ENCODE peak calls at places on chromosomes 7 and 10, in ten cellular contexts. O, G, C, I, L, J, K, S, F and Y are unnamed samples.

GRCh38 chr10:48794074-48794473 is 109.4 kb downstream of the WDFY4 start:
- DNase-seq in C (no peak), S (no peak), L (no peak), J (no peak), O (no peak), K (no peak), G (no peak), I (no peak), F (no peak), Y (no peak)

GRCh38 chr10:3074145-3074665 is 6.9 kb downstream of the PFKP start:
- DNase-seq in C (no peak), O (no peak), J (no peak), F (no peak), G (no peak), I (no peak), K (no peak), S (no peak), L (no peak), Y (no peak)

GRCh38 chr10:24208661-24209420 is at the start of gene KIAA1217:
- DNase-seq in J (no peak), L (peak), I (peak), G (peak), K (peak), S (no peak), O (peak), C (no peak), F (no peak), Y (no peak)

GRCh38 chr10:127055263-127055662 is 141.1 kb downstream of the INSYN2A start:
- DNase-seq in I (no peak), F (no peak), G (no peak), S (no peak), J (no peak), L (no peak), O (no peak), K (no peak), C (no peak), Y (no peak)

GRCh38 chr7:6257602-6258001 is 14.8 kb downstream of the CYTH3 start:
- DNase-seq in K (no peak), O (no peak), G (no peak), J (no peak), C (no peak), S (no peak), F (no peak), L (no peak), I (no peak), Y (no peak)

GRCh38 chr7:151120896-151121295 is 34.6 kb downstream of the AGAP3 start:
- DNase-seq in O (no peak), L (no peak), G (no peak), K (no peak), F (no peak), C (no peak), S (no peak), I (no peak), J (peak), Y (no peak)

GRCh38 chr10:129244298-129244697 is 222.7 kb upstream of the MGMT start:
- DNase-seq in O (no peak), C (no peak), I (no peak), K (no peak), F (no peak), L (no peak), J (no peak), G (no peak), S (no peak), Y (no peak)

GRCh38 chr7:155701972-155702544 is 57.6 kb downstream of the RBM33 start:
- DNase-seq in L (peak), F (peak), K (no peak), J (no peak), I (no peak), O (no peak), S (no peak), C (no peak), G (no peak), Y (no peak)

GRCh38 chr10:119426699-119427098 is 115.8 kb downstream of the RGS10 start:
- DNase-seq in J (no peak), F (no peak), S (no peak), K (no peak), L (no peak), I (peak), C (no peak), O (no peak), G (no peak), Y (no peak)